ENCODE peak calls at places on chromosomes 6 and 20, in eight cellular contexts. H, D, X, R, V, G, P and W are unnamed samples.

GRCh38 chr6:71460933-71461332 is 172.3 kb downstream of the OGFRL1 start:
- DNase-seq in H (no peak), D (no peak), X (no peak), R (no peak), V (peak; percentile 92), G (no peak), P (no peak), W (no peak)

GRCh38 chr6:108684809-108685329 is 124.2 kb downstream of the FOXO3 start:
- DNase-seq in H (no peak), D (no peak), X (no peak), R (peak; percentile 30), V (peak; percentile 87), G (no peak), P (no peak), W (no peak)

GRCh38 chr6:24323632-24324337 is 34.1 kb downstream of the DCDC2 start:
- DNase-seq in H (no peak), D (no peak), X (no peak), R (peak; percentile 37), V (peak; percentile 87), G (no peak), P (no peak), W (peak; percentile 60)

GRCh38 chr6:107113460-107114212 is 1.7 kb downstream of the BEND3 start:
- DNase-seq in H (no peak), D (no peak), X (no peak), R (no peak), V (no peak), G (peak; percentile 28), P (peak; percentile 50), W (no peak)

GRCh38 chr20:63230800-63231268 is 4.9 kb upstream of the BIRC7 start:
- DNase-seq in H (peak; percentile 49), D (no peak), X (peak; percentile 52), R (peak; percentile 79), V (peak; percentile 73), G (peak; percentile 77), P (no peak), W (peak; percentile 92)

GRCh38 chr6:45608252-45608911 is 230.6 kb upstream of the SUPT3H start:
- DNase-seq in H (no peak), D (no peak), X (no peak), R (peak; percentile 49), V (peak; percentile 76), G (no peak), P (no peak), W (no peak)

GRCh38 chr6:7249946-7250643 is 62.9 kb downstream of the SSR1 start:
- DNase-seq in H (no peak), D (no peak), X (no peak), R (no peak), V (no peak), G (no peak), P (no peak), W (no peak)

GRCh38 chr6:119801041-119801440 is 451.5 kb upstream of the MAN1A1 start:
- DNase-seq in H (no peak), D (no peak), X (no peak), R (no peak), V (no peak), G (no peak), P (no peak), W (no peak)

GRCh38 chr6:132931937-132932336 is 117.6 kb downstream of the RPS12 start:
- DNase-seq in H (no peak), D (no peak), X (no peak), R (peak; percentile 93), V (peak; percentile 92), G (no peak), P (no peak), W (peak; percentile 50)

GRCh38 chr6:135183532-135184440 is 2.7 kb downstream of the MYB start:
- DNase-seq in H (no peak), D (peak; percentile 54), X (no peak), R (peak; percentile 57), V (peak; percentile 40), G (peak; percentile 23), P (no peak), W (peak; percentile 80)

GRCh38 chr20:34085544-34086040 is 26.5 kb downstream of the EIF2S2 start:
- DNase-seq in H (no peak), D (no peak), X (no peak), R (no peak), V (no peak), G (no peak), P (no peak), W (no peak)
- H3K36me3 ChIP-seq in H (peaks cover 57% of the 10 kb centered on the region), D (peaks cover 48% of the 10 kb centered on the region), X (peaks cover 18% of the 10 kb centered on the region), R (peaks cover 22% of the 10 kb centered on the region), V (peaks cover 24% of the 10 kb centered on the region), G (peaks cover 22% of the 10 kb centered on the region), P (peaks cover 66% of the 10 kb centered on the region), W (no peaks in the 10 kb centered on the region)

DNA sequence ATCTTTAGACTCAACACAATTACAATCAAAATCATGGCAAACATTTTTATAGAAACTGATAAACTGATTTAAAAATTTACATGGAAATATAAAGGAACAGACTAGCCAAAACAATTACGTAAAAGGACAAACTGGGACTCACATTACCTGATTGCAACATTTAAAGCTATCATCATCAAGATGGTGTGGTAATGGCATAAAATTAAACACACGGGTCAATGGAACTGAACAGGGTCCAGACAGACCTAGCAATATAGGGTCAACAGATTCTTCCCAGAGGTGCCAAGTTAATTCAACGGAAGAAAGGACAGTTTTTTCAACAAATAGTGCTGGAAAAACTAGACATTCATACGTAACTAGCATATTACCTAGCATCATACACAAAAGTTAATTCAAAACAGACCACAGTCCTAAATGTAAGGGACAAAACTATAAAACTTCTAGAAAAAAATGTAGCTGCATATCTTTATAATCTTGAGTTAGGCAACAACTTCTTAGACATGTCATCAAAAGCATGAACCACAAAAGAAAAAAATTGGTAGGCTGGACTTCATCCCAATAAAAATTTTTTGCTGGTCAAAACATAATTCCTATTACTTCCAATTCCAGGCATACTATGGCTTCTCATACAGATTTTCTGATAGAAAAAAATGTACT is 147.4 kb upstream of the BEND6 start:
- DNase-seq in H (no peak), D (no peak), X (no peak), R (no peak), V (peak; percentile 15), G (no peak), P (no peak), W (no peak)
- H3K4me1 ChIP-seq in H (peaks cover 92% of the 10 kb centered on the region), D (no peaks in the 10 kb centered on the region), X (peaks cover 87% of the 10 kb centered on the region), R (peaks cover 11% of the 10 kb centered on the region), V (peaks cover 26% of the 10 kb centered on the region), G (peaks cover 11% of the 10 kb centered on the region), P (peaks cover 9% of the 10 kb centered on the region), W (peaks cover 70% of the 10 kb centered on the region)

DNA sequence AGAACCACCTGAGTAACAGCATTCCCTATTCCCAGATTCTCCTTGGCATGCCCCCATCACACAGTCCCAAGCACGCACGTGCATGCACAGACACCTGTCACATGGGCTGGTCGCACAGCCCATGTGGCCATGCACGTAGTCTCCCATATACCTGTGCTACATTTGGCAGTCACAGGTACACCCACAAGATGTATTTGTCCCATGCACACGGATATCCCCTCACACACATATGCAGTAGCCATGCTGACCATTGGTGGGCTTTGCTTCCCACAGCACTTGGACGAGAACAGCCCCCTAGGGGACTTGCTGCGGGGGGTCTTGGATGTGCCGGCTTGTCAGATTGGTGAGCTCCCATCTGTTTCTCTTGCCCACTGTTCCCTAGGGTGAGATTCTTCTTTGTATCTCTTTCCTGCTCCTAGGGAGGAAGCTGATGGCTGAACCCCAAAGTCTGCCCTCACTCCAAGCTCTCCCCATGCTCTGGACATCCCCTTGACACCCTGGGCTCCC is 31.9 kb downstream of the PLCG1 start:
- DNase-seq in H (no peak), D (no peak), X (no peak), R (no peak), V (no peak), G (no peak), P (peak; percentile 55), W (no peak)
- H3K36me3 ChIP-seq in H (peaks cover 88% of the 10 kb centered on the region), D (peaks cover 92% of the 10 kb centered on the region), X (peaks cover 4% of the 10 kb centered on the region), R (peaks cover 72% of the 10 kb centered on the region), V (peaks cover 37% of the 10 kb centered on the region), G (peaks cover 77% of the 10 kb centered on the region), P (peaks cover 96% of the 10 kb centered on the region), W (no peaks in the 10 kb centered on the region)

GRCh38 chr20:57247292-57247975 is 19.0 kb downstream of the BMP7 start:
- DNase-seq in H (no peak), D (no peak), X (no peak), R (no peak), V (no peak), G (peak; percentile 86), P (no peak), W (no peak)

GRCh38 chr20:57249772-57250171 is 16.7 kb downstream of the BMP7 start:
- DNase-seq in H (no peak), D (no peak), X (no peak), R (no peak), V (no peak), G (no peak), P (no peak), W (no peak)

GRCh38 chr20:57250607-57251343 is 15.7 kb downstream of the BMP7 start:
- DNase-seq in H (no peak), D (no peak), X (no peak), R (no peak), V (peak; percentile 2), G (no peak), P (no peak), W (no peak)

GRCh38 chr20:57248132-57248797 is 18.2 kb downstream of the BMP7 start:
- DNase-seq in H (no peak), D (no peak), X (no peak), R (no peak), V (no peak), G (no peak), P (no peak), W (no peak)

GRCh38 chr20:57249073-57249472 is 17.4 kb downstream of the BMP7 start:
- DNase-seq in H (no peak), D (no peak), X (no peak), R (no peak), V (no peak), G (peak; percentile 37), P (no peak), W (no peak)
- H3K4me1 ChIP-seq in H (peaks cover 20% of the 10 kb centered on the region), D (peaks cover 4% of the 10 kb centered on the region), X (no peaks in the 10 kb centered on the region), R (peaks cover 19% of the 10 kb centered on the region), V (no peaks in the 10 kb centered on the region), G (peaks cover 89% of the 10 kb centered on the region), P (no peaks in the 10 kb centered on the region), W (peaks cover 18% of the 10 kb centered on the region)

GRCh38 chr20:4798010-4798409 is 76.3 kb downstream of the PRND start:
- DNase-seq in H (no peak), D (no peak), X (no peak), R (no peak), V (no peak), G (no peak), P (no peak), W (no peak)
- H3K36me3 ChIP-seq in H (peaks cover 22% of the 10 kb centered on the region), D (peaks cover 54% of the 10 kb centered on the region), X (no peaks in the 10 kb centered on the region), R (no peaks in the 10 kb centered on the region), V (no peaks in the 10 kb centered on the region), G (peaks cover 4% of the 10 kb centered on the region), P (peaks cover 12% of the 10 kb centered on the region), W (no peaks in the 10 kb centered on the region)

GRCh38 chr6:39215640-39216158 is 13.6 kb downstream of the KCNK5 start:
- DNase-seq in H (no peak), D (no peak), X (no peak), R (no peak), V (no peak), G (no peak), P (no peak), W (no peak)
- H3K4me1 ChIP-seq in H (no peaks in the 10 kb centered on the region), D (no peaks in the 10 kb centered on the region), X (no peaks in the 10 kb centered on the region), R (no peaks in the 10 kb centered on the region), V (no peaks in the 10 kb centered on the region), G (peaks cover 90% of the 10 kb centered on the region), P (no peaks in the 10 kb centered on the region), W (peaks cover 22% of the 10 kb centered on the region)